ENCODE peak calls at places on chromosomes 5 and 9, in eight cellular contexts. H is epithelial cell of esophagus, B is suprapubic skin, E is tibial nerve, U is fibroblast of mammary gland, W is type B pancreatic cell, G is left ventricle myocardium inferior, P is MCF 10A. A is an unnamed sample.
A peak's percentile ranks its signal among the peaks of the same experiment; 100 is the strongest.

GRCh38 chr9:134680393-134681060 is 38.9 kb downstream of the COL5A1 start:
- DNase-seq in U (no peak), W (no peak), B (no peak), G (no peak), H (no peak), E (no peak), P (no peak), A (no peak)

GRCh38 chr9:121885345-121885901 is 207.7 kb downstream of the TTLL11 start:
- DNase-seq in G (no peak), W (no peak), H (no peak), B (peak; percentile 34), P (no peak), E (no peak), U (peak; percentile 45), A (no peak)

GRCh38 chr9:34276772-34277171 is 52.3 kb downstream of the KIF24 start:
- DNase-seq in W (no peak), G (no peak), U (no peak), E (no peak), H (no peak), B (no peak), P (no peak), A (no peak)

GRCh38 chr9:14173730-14174129 is 140.2 kb downstream of the NFIB start:
- DNase-seq in P (no peak), E (no peak), H (no peak), U (no peak), G (no peak), B (no peak), W (no peak), A (no peak)

GRCh38 chr9:98520221-98520920 is 188.4 kb downstream of the GABBR2 start:
- DNase-seq in P (no peak), G (no peak), W (no peak), U (peak; percentile 58), B (no peak), H (no peak), E (no peak), A (no peak)

GRCh38 chr5:39376293-39376714 is 12.0 kb upstream of the C9 start:
- DNase-seq in G (no peak), B (no peak), U (peak; percentile 67), P (peak; percentile 76), E (no peak), W (no peak), H (peak; percentile 74), A (peak; percentile 55)

GRCh38 chr5:14273207-14273767 is 130.1 kb downstream of the TRIO start:
- DNase-seq in E (no peak), U (no peak), G (no peak), H (no peak), B (no peak), P (no peak), W (no peak), A (no peak)

GRCh38 chr5:141369994-141370848 is at the start of gene PCDHGB3:
- DNase-seq in W (no peak), H (peak; percentile 34), U (peak; percentile 56), E (no peak), G (peak; percentile 56), B (no peak), P (peak; percentile 33), A (no peak)

GRCh38 chr5:139438707-139439012 is 665 bp downstream of the DNAJC18 start:
- DNase-seq in G (no peak), B (no peak), H (no peak), P (no peak), W (no peak), U (no peak), E (no peak), A (no peak)

GRCh38 chr5:93163010-93163663 is 417.9 kb downstream of the NR2F1-AS1 start:
- DNase-seq in P (peak; percentile 59), B (no peak), E (no peak), U (peak; percentile 92), G (no peak), W (no peak), H (peak; percentile 86), A (no peak)

GRCh38 chr5:135308752-135309151 is 90.3 kb downstream of the MACROH2A1 start:
- DNase-seq in U (peak; percentile 67), P (peak; percentile 59), G (no peak), B (no peak), E (no peak), H (no peak), W (peak; percentile 60), A (no peak)

GRCh38 chr5:150486402-150487198 is 21.3 kb upstream of the NDST1 start:
- DNase-seq in H (peak; percentile 71), G (peak; percentile 53), P (peak; percentile 51), U (peak; percentile 35), W (peak; percentile 85), B (no peak), E (peak; percentile 48), A (peak; percentile 77)

GRCh38 chr9:692636-693459 is 148.6 kb upstream of the DMRT1 start:
- DNase-seq in G (no peak), E (no peak), U (no peak), H (peak; percentile 14), P (peak; percentile 16), B (no peak), W (no peak), A (no peak)

GRCh38 chr5:68778467-68778866 is 315.3 kb upstream of the SLC30A5 start:
- DNase-seq in P (no peak), G (no peak), W (no peak), E (no peak), U (no peak), B (no peak), H (peak; percentile 12), A (no peak)

GRCh38 chr5:160419458-160420330 is 813 bp upstream of the SLU7 start:
- DNase-seq in P (no peak), B (no peak), G (no peak), W (no peak), U (no peak), E (no peak), H (no peak), A (no peak)

GRCh38 chr5:173229966-173230740 is 4.9 kb downstream of the NKX2-5 start:
- DNase-seq in U (no peak), P (no peak), G (no peak), E (no peak), W (no peak), B (no peak), H (no peak), A (no peak)

GRCh38 chr5:139651863-139652787 is 4.0 kb downstream of the CXXC5 start:
- DNase-seq in E (peak; percentile 84), B (no peak), W (no peak), P (peak; percentile 87), H (peak; percentile 83), U (peak; percentile 96), G (peak; percentile 84), A (peak; percentile 42)

DNA sequence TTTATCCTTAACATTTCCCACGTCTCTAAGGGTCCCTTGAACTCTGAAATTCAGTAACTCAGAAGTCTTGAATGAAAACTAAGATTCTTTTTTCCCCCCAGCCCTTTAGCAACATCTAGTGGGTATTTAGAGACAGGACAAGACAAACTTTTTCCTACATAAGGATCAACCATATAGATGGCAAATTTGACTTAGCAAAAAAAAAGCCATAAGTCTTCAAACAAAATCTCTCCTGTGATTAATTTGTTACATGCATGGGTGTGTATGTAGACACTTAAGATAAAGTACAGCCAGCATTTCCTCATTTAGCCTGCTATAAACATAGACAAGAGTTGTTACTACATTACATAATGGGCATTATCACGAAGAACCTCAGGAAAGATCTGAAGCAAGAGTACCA is 29.1 kb upstream of the ANKRD31 start:
- DNase-seq in P (peak; percentile 47), G (no peak), U (peak; percentile 51), E (no peak), W (no peak), B (no peak), H (peak; percentile 70), A (no peak)
- TF ChIP-seq CTCF in P (peak; percentile 63), G (peak; percentile 57), U (peak; percentile 57), E (no peak), W (peak; percentile 73), B (peak; percentile 35), H (peak; percentile 73), A (no peak)

DNA sequence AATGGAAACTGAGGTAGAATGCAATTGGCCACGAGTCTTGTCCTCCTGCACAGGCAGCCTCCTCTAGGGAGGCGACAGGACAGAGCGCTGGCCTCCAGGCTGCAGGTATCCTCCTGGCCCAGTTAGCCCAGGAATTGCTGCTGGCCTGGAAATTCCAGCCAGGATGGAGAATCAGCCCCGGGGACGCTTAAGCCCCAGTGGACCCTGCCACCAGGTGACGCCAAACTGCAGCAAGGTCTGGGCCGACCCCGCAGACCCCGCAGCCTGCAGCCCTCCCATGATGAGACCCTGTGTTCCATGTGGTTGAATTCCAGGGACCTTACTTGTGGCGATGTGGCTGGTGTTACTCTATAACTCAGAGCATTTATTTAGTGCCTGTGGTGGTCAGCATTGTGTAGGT is 7.3 kb downstream of the CACFD1 start:
- DNase-seq in B (no peak), E (no peak), W (no peak), H (no peak), U (no peak), G (no peak), P (no peak), A (no peak)
- TF ChIP-seq CTCF in B (no peak), E (no peak), W (peak; percentile 22), H (no peak), U (no peak), G (no peak), P (no peak), A (no peak)

GRCh38 chr5:153626836-153627235 is 136.4 kb downstream of the GRIA1 start:
- DNase-seq in B (no peak), U (no peak), P (no peak), G (no peak), W (no peak), E (no peak), H (no peak), A (no peak)

GRCh38 chr5:153630546-153630945 is 140.1 kb downstream of the GRIA1 start:
- DNase-seq in W (no peak), G (no peak), E (no peak), U (no peak), P (no peak), B (no peak), H (no peak), A (no peak)

GRCh38 chr5:153629496-153629895 is 139.0 kb downstream of the GRIA1 start:
- DNase-seq in U (peak; percentile 16), E (no peak), H (peak; percentile 4), G (no peak), W (no peak), B (no peak), P (no peak), A (no peak)

GRCh38 chr5:153625826-153626354 is 135.4 kb downstream of the GRIA1 start:
- DNase-seq in E (no peak), H (no peak), W (no peak), G (no peak), P (no peak), U (no peak), B (no peak), A (no peak)

GRCh38 chr5:153629027-153629426 is 138.6 kb downstream of the GRIA1 start:
- DNase-seq in W (no peak), P (peak; percentile 96), U (peak; percentile 97), H (peak; percentile 92), B (no peak), E (no peak), G (peak; percentile 18), A (peak; percentile 35)
- TF ChIP-seq CTCF in W (peak; percentile 21), P (peak; percentile 56), U (peak; percentile 48), H (peak; percentile 46), B (no peak), E (no peak), G (peak; percentile 34), A (no peak)

DNA sequence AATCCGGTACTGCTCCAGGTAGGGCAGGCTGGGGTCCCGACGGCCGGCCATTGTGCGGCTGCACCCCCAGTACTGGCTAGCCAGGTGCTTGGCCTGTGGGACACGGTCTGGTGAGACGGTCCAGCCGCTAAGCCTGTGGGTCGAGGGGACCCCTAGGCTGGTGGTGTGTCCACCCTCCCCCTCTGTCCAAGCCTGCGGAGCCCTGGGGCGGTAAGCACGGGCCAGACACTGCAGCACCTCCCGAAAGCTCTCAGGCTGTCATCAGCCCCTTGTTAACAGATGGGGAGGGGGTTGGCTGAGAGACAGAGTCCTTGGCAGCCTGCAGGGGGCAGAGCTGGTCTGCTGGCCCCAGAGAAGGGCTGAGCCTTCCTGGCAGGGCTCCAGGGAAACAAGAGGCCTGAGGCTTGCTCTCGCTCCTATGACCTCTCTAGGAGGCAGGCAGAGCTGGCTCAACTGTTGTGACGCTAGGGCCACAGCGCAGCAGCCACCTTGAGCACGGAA is 11.8 kb upstream of the MRNIP start:
- DNase-seq in U (peak; percentile 47), P (peak; percentile 65), B (no peak), G (peak; percentile 76), H (peak; percentile 24), W (no peak), E (no peak), A (peak; percentile 38)
- TF ChIP-seq CTCF in U (peak; percentile 26), P (peak; percentile 39), B (no peak), G (peak; percentile 73), H (peak; percentile 21), W (peak; percentile 65), E (no peak), A (peak; percentile 23)

A was measured in endothelial cell.